ENCODE peak calls at places on chromosome 7, in six cellular contexts. N is GM12878, Z is upper lobe of right lung, T is psoas muscle, X is fibroblast of lung, V is PC-9. B is an unnamed sample.

GRCh38 chr7:50667789-50668226 is 102.6 kb upstream of the DDC start:
- DNase-seq in T (peak; percentile 50), Z (no peak), V (no peak), N (no peak), X (no peak), B (no peak)

GRCh38 chr7:45601816-45602540 is 27.8 kb downstream of the ADCY1 start:
- DNase-seq in T (no peak), Z (peak; percentile 53), X (no peak), V (no peak), N (no peak), B (no peak)

GRCh38 chr7:6432786-6433185 is 15.0 kb downstream of the DAGLB start:
- DNase-seq in T (no peak), X (no peak), V (no peak), N (no peak), Z (no peak), B (peak; percentile 13)

GRCh38 chr7:140542226-140542625 is 62.9 kb upstream of the MKRN1 start:
- DNase-seq in N (no peak), V (no peak), T (peak; percentile 59), X (peak; percentile 65), Z (no peak), B (no peak)

GRCh38 chr7:6350057-6350752 is 77.8 kb upstream of the CYTH3 start:
- DNase-seq in X (no peak), N (no peak), V (no peak), T (no peak), Z (no peak), B (no peak)

GRCh38 chr7:68640103-68640502 is 958.2 kb upstream of the AUTS2 start:
- DNase-seq in T (no peak), N (no peak), V (no peak), Z (no peak), X (no peak), B (no peak)

GRCh38 chr7:117273325-117274292 is 49.2 kb downstream of the WNT2 start:
- DNase-seq in T (no peak), X (no peak), N (no peak), V (no peak), Z (no peak), B (no peak)

GRCh38 chr7:35727571-35727970 is 32.6 kb upstream of the HERPUD2 start:
- DNase-seq in T (no peak), N (no peak), Z (no peak), X (no peak), V (no peak), B (no peak)

GRCh38 chr7:2572101-2572842 is 13.5 kb downstream of the IQCE start:
- DNase-seq in N (no peak), X (peak; percentile 81), T (no peak), Z (no peak), V (no peak), B (no peak)

GRCh38 chr7:1762238-1762945 is 92.3 kb downstream of the ELFN1 start:
- DNase-seq in Z (peak; percentile 13), N (no peak), X (no peak), V (no peak), T (no peak), B (no peak)

GRCh38 chr7:80764132-80764531 is 125.7 kb downstream of the CD36 start:
- DNase-seq in N (no peak), V (no peak), T (no peak), X (peak; percentile 78), Z (no peak), B (no peak)

GRCh38 chr7:105816954-105817615 is 59.3 kb downstream of the ATXN7L1 start:
- DNase-seq in Z (no peak), N (no peak), X (no peak), V (no peak), T (no peak), B (no peak)

GRCh38 chr7:98877692-98878364 is 504 bp upstream of the TRRAP start:
- DNase-seq in N (no peak), T (no peak), V (no peak), X (no peak), Z (peak; percentile 52), B (no peak)

GRCh38 chr7:100585511-100586265 is at the start of gene LRCH4:
- DNase-seq in T (peak; percentile 74), X (no peak), N (no peak), Z (peak; percentile 88), V (peak; percentile 67), B (no peak)

GRCh38 chr7:74289660-74290589 is 718 bp downstream of the CLIP2 start:
- DNase-seq in Z (peak; percentile 76), V (no peak), X (no peak), T (peak; percentile 47), N (no peak), B (peak; percentile 39)

GRCh38 chr7:95996886-95997285 is 224.5 kb downstream of the DYNC1I1 start:
- DNase-seq in X (no peak), Z (no peak), T (no peak), N (no peak), V (no peak), B (no peak)

GRCh38 chr7:5692112-5692844 is 89.2 kb downstream of the RNF216 start:
- DNase-seq in V (peak; percentile 95), X (peak; percentile 98), N (no peak), T (peak; percentile 89), Z (no peak), B (peak; percentile 48)

GRCh38 chr7:143391462-143392404 is 10.6 kb downstream of the ZYX start:
- DNase-seq in X (peak; percentile 92), T (peak; percentile 81), V (no peak), N (no peak), Z (no peak), B (no peak)

GRCh38 chr7:55122263-55122662 is 103.4 kb downstream of the EGFR start:
- DNase-seq in X (no peak), V (no peak), Z (no peak), N (no peak), T (no peak), B (no peak)
- H3K27ac ChIP-seq in X (no peak overlapping the region), V (peak overlapping the region; percentile 79), Z (no peak overlapping the region), N (no peak overlapping the region), T (peak overlapping the region; percentile 83), B (no peak overlapping the region)

GRCh38 chr7:155681663-155682062 is 37.2 kb downstream of the RBM33 start:
- DNase-seq in Z (no peak), X (no peak), T (no peak), V (no peak), N (no peak), B (no peak)
- H3K27ac ChIP-seq in Z (no peak overlapping the region), X (no peak overlapping the region), T (no peak overlapping the region), V (no peak overlapping the region), N (no peak overlapping the region), B (no peak overlapping the region)

GRCh38 chr7:151117041-151117440 is 30.8 kb downstream of the AGAP3 start:
- DNase-seq in N (no peak), Z (no peak), T (no peak), X (no peak), V (no peak), B (no peak)
- H3K27ac ChIP-seq in N (no peak overlapping the region), Z (peak overlapping the region; percentile 65), T (no peak overlapping the region), X (no peak overlapping the region), V (no peak overlapping the region), B (no peak overlapping the region)

GRCh38 chr7:9709211-9709610 is 1264.5 kb upstream of the PHF14 start:
- DNase-seq in T (no peak), V (no peak), N (no peak), X (no peak), Z (no peak), B (no peak)

GRCh38 chr7:9711259-9711658 is 1262.4 kb upstream of the PHF14 start:
- DNase-seq in T (no peak), Z (no peak), V (no peak), N (no peak), X (no peak), B (no peak)
- H3K27ac ChIP-seq in T (no peak overlapping the region), Z (no peak overlapping the region), V (no peak overlapping the region), N (no peak overlapping the region), X (no peak overlapping the region), B (no peak overlapping the region)

DNA sequence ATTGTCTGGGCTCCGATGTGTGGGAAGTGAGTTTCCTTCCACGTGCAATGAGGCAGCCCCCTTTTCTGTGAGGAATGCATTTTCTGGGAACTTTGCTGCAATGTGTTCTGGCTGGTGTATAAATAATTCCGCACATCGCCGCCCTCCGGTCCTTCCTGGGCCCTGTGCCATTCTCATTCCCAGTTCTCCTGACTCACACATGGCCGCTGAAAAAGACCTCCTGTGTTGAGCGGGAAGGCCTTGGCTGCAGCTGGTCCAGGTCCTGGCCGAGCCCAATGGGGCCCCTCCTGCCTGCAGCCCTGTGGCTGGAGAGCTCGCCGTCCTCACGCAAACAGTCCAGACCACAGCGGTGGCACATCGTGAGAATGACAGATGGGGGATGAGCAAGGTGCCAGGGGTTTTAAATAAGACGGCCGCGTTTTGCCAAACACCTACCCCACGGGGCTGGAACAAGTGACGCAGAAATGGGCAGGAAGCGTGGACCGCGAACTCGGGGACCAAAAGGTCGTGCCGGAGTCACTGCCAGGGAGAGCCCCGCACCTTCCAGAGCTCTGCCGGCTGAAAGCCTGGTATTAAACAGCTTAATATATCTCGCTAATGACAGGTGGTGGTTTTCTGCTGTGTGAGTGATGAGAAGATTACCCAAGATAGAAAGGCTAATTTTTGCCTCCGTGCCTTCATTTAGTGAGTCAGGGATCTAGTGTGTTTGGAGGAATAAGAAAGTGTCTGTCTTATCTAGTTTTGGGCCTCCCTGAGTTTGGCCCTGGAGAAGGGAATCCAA is 37.0 kb downstream of the FAM20C start:
- DNase-seq in V (no peak), Z (no peak), X (peak; percentile 99), N (no peak), T (peak; percentile 88), B (no peak)
- H3K27ac ChIP-seq in V (no peak overlapping the region), Z (peak overlapping the region; percentile 30), X (peak overlapping the region; percentile 94), N (no peak overlapping the region), T (peak overlapping the region; percentile 92), B (peak overlapping the region; percentile 10)

GRCh38 chr7:64892116-64892515 is 11.0 kb upstream of the ZNF273 start:
- DNase-seq in X (no peak), T (no peak), Z (no peak), V (no peak), N (no peak), B (no peak)
- H3K27ac ChIP-seq in X (no peak overlapping the region), T (peak overlapping the region; percentile 64), Z (no peak overlapping the region), V (no peak overlapping the region), N (no peak overlapping the region), B (no peak overlapping the region)